ENCODE peak calls at places on chromosomes 11 and 22, in six cellular contexts. J is heart right ventricle, E is mesendoderm, D is MM.1S, R is GM23338, I is stomach. V is an unnamed sample. For H3K36me3 and H3K4me1, the result is how much of the 10 kb centered on the place peaks cover.

GRCh38 chr11:65630215-65630614 is 7.7 kb upstream of the SIPA1 start:
- DNase-seq in J (peak), E (no peak), D (no peak), R (no peak), I (no peak), V (no peak)

GRCh38 chr11:13260963-13261599 is 16.5 kb upstream of the BMAL1 start:
- DNase-seq in J (peak), E (no peak), D (no peak), R (no peak), I (no peak), V (peak)

GRCh38 chr11:64990222-64990918 is 6.4 kb downstream of the BATF2 start:
- DNase-seq in J (peak), E (no peak), D (no peak), R (no peak), I (no peak), V (peak)

GRCh38 chr22:39646614-39647210 is 76.2 kb downstream of the CACNA1I start:
- DNase-seq in J (no peak), E (no peak), D (no peak), R (no peak), I (no peak), V (no peak)

GRCh38 chr11:98365941-98366340 is 654.8 kb upstream of the CNTN5 start:
- DNase-seq in J (no peak), E (no peak), D (no peak), R (no peak), I (no peak), V (no peak)

GRCh38 chr11:1826552-1827094 is 8.2 kb upstream of the SYT8 start:
- DNase-seq in J (peak), E (peak), D (no peak), R (peak), I (peak), V (peak)

GRCh38 chr11:6596237-6596877 is 7.1 kb downstream of the RRP8 start:
- DNase-seq in J (no peak), E (no peak), D (no peak), R (no peak), I (no peak), V (no peak)

GRCh38 chr11:116114198-116114651 is 610.0 kb upstream of the CADM1 start:
- DNase-seq in J (no peak), E (no peak), D (no peak), R (no peak), I (no peak), V (no peak)

GRCh38 chr11:36467913-36468312 is 42.2 kb downstream of the TRAF6 start:
- DNase-seq in J (no peak), E (no peak), D (no peak), R (peak), I (no peak), V (no peak)

GRCh38 chr22:29096736-29097669 is 24.2 kb downstream of the KREMEN1 start:
- DNase-seq in J (no peak), E (no peak), D (no peak), R (peak), I (peak), V (no peak)

GRCh38 chr11:108062336-108062735 is 53.6 kb downstream of the CUL5 start:
- DNase-seq in J (no peak), E (no peak), D (no peak), R (no peak), I (no peak), V (no peak)
- H3K36me3 ChIP-seq in J (half or more), E (under half), D (under half), R (under half), I (half or more), V (under half)

GRCh38 chr11:68148071-68148805 is 27.1 kb upstream of the CHKA start:
- DNase-seq in J (no peak), E (no peak), D (no peak), R (no peak), I (no peak), V (no peak)

GRCh38 chr11:68143310-68143689 is 22.1 kb upstream of the CHKA start:
- DNase-seq in J (no peak), E (no peak), D (no peak), R (no peak), I (no peak), V (no peak)

GRCh38 chr11:68145120-68145866 is 24.1 kb upstream of the CHKA start:
- DNase-seq in J (no peak), E (no peak), D (no peak), R (no peak), I (peak), V (no peak)

GRCh38 chr11:68146704-68147474 is 25.7 kb upstream of the CHKA start:
- DNase-seq in J (peak), E (no peak), D (no peak), R (no peak), I (peak), V (no peak)

DNA sequence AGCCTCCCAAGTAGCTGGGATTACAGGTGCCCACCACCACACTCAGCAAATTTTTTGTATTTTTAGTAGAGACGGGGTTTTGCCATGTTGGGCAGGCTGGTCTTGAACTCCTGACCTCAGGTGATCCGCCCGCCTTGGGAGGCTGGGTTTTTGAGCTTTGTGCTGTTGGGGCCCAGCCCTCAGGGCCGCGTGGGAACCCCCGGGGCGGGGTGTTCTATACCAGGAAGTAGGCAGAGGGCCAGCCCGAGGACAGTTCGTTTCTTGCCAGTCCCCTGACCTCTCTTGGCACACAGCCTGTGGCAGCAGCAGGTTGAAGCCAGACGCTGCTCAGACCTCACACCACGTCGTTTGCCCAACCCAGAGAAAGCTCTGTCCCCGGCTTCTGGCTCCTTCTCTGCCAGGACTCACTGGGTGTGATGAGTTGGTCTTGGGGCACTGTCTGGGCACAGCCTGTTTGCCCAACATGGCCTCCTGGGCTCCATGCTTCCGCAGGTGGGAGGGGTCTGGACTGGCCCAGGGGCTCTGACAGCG is 24.9 kb upstream of the CHKA start:
- DNase-seq in J (peak), E (no peak), D (no peak), R (no peak), I (peak), V (peak)
- H3K4me1 ChIP-seq in J (under half), E (under half), D (under half), R (under half), I (half or more), V (under half)

GRCh38 chr11:28913883-28914282 is 805.7 kb downstream of the METTL15 start:
- DNase-seq in J (no peak), E (no peak), D (no peak), R (no peak), I (no peak), V (no peak)

GRCh38 chr11:28910926-28911325 is 802.7 kb downstream of the METTL15 start:
- DNase-seq in J (no peak), E (no peak), D (no peak), R (no peak), I (no peak), V (no peak)

GRCh38 chr11:28911829-28912228 is 803.6 kb downstream of the METTL15 start:
- DNase-seq in J (no peak), E (no peak), D (no peak), R (no peak), I (no peak), V (no peak)
- H3K27ac ChIP-seq in J (no peak), E (no peak), D (no peak), R (no peak), I (no peak), V (no peak)

DNA sequence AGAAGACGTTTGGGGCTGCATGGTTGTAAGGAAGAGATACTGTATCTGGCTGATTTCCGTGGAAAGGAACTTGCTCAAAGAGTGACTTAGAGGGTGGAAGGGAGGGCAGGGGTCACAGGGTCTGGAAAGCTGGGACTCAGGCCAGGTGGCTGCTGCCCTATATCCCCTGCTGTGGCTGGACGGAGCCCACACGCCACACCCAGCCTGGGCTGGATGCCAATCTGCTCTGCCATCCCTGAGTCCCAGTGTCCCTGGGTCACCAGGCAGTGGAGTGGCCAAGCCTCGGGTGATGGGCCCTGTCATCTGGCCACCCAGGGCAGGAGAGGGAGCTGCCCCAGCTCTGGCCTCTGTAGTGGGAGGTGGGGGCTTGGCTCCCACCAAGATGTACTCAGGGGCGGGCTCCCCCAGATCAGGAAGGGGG is 26.5 kb upstream of the KRTAP5-7 start:
- DNase-seq in J (peak), E (no peak), D (no peak), R (no peak), I (peak), V (no peak)
- H3K36me3 ChIP-seq in J (half or more), E (under half), D (under half), R (under half), I (half or more), V (half or more)

GRCh38 chr11:75160880-75161279 is 10.0 kb downstream of the SLCO2B1 start:
- DNase-seq in J (no peak), E (no peak), D (no peak), R (no peak), I (no peak), V (no peak)
- H3K4me1 ChIP-seq in J (under half), E (under half), D (under half), R (under half), I (under half), V (under half)

DNA sequence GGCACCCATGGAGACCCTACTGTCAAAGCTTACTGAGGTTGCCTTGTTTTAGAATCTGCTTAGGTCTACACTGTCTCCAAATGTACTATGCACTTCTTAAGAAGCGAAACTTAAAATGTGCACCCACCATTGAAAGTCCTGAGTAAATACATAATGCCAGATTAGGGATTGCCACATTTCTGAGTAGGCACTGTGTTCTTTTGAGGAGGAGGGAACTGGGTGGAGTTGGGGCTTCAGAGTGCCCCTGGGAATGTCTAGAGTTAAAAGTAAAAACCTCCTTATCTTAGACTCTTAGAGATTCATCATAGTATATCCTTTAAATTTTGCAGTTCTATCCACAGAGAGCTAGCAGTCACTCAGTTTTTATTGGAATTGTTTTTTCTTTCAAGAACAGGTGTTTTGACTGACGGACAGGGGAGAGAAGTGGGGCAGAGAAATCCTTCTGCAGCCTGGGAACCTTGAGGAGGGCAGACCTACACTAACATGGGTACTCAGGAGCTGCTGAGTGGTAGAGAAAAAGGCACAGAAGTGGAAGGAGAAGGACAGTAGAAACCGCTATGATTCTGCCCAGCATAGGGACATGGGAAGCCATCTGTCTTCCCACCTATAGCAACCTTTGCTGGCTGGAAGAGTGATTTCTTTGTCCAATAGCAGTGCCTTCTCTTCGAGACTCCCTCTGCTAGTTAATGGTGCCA is 33.4 kb upstream of the MICAL2 start:
- DNase-seq in J (no peak), E (no peak), D (no peak), R (no peak), I (no peak), V (no peak)
- H3K27ac ChIP-seq in J (peak), E (no peak), D (no peak), R (no peak), I (no peak), V (peak)

GRCh38 chr11:47485112-47485511 is 36.2 kb upstream of the RAPSN start:
- DNase-seq in J (no peak), E (no peak), D (no peak), R (no peak), I (no peak), V (no peak)
- H3K36me3 ChIP-seq in J (half or more), E (under half), D (under half), R (half or more), I (half or more), V (under half)

GRCh38 chr22:37162221-37163095 is 12.7 kb upstream of the IL2RB start:
- DNase-seq in J (no peak), E (no peak), D (peak), R (no peak), I (no peak), V (no peak)
- H3K4me1 ChIP-seq in J (under half), E (under half), D (under half), R (under half), I (under half), V (under half)

DNA sequence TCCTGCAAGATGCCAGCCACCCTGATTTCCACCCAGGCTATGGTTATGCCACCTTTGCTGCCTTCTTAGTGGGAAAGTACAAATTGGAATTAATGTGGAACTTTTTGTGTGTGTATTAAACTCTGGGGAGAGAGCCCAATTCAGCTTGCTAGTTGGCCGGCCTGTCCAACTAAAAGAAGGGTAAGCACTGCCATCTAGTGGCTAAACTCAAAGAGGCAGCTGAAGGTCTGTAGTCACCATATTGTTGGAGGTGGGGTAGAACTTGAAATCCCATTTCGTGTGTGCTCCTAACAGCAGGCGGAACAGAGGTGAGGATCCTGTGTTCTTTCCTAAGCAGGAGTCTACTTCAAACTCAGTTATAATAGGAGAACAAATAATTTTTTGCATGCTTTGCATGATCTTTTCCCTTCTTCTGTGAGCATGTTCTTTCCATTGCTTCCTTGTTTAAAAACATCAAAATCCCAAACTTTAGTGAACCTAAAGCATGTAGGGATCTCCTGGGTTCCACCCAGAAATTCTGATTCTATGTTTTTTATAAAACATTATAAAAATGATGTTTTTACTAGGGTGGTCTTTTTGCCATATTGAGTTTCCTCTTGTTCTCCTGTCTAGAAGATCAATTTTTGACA is 138.8 kb upstream of the SORL1-AS1 start:
- DNase-seq in J (no peak), E (peak), D (peak), R (peak), I (peak), V (no peak)
- H3K27ac ChIP-seq in J (no peak), E (no peak), D (no peak), R (peak), I (no peak), V (no peak)

GRCh38 chr11:79195209-79195608 is 245.6 kb downstream of the TENM4 start:
- DNase-seq in J (no peak), E (no peak), D (no peak), R (no peak), I (no peak), V (no peak)

GRCh38 chr11:79189604-79190003 is 251.2 kb downstream of the TENM4 start:
- DNase-seq in J (no peak), E (no peak), D (no peak), R (no peak), I (peak), V (no peak)

GRCh38 chr11:79196950-79197349 is 243.9 kb downstream of the TENM4 start:
- DNase-seq in J (no peak), E (no peak), D (no peak), R (no peak), I (no peak), V (no peak)

GRCh38 chr11:79192836-79193235 is 248.0 kb downstream of the TENM4 start:
- DNase-seq in J (no peak), E (no peak), D (no peak), R (no peak), I (no peak), V (no peak)

GRCh38 chr11:79193663-79194062 is 247.2 kb downstream of the TENM4 start:
- DNase-seq in J (no peak), E (no peak), D (no peak), R (no peak), I (no peak), V (no peak)
- H3K36me3 ChIP-seq in J (under half), E (under half), D (under half), R (under half), I (under half), V (under half)

V was measured in psoas muscle.